ENCODE peak calls at places on chromosome 14, in five cellular contexts. Z is ecto neural progenitor cell; I is GM13976; K is activated naive CD8-positive, alpha-beta T cell treated with anti-CD3 and anti-CD28 coated beads, Interleukin-2, amount 50 U/mL, for 24 hours; D is caudate nucleus. B is an unnamed sample.

GRCh38 chr14:66240112-66240511 is 246.1 kb upstream of the CCDC196 start:
- DNase-seq in K (no peak), D (no peak), Z (no peak), I (no peak), B (no peak)

GRCh38 chr14:41604793-41605534 is 1.7 kb upstream of the LRFN5 start:
- DNase-seq in I (no peak), K (no peak), Z (peak), D (no peak), B (peak)

GRCh38 chr14:74596747-74597456 is 15.1 kb downstream of the LTBP2 start:
- DNase-seq in I (no peak), D (no peak), K (no peak), Z (no peak), B (no peak)

GRCh38 chr14:59377485-59377884 is 87.7 kb downstream of the GPR135 start:
- DNase-seq in I (no peak), Z (no peak), D (no peak), K (no peak), B (no peak)

GRCh38 chr14:34554540-34555250 is 15.2 kb upstream of the EAPP start:
- DNase-seq in I (no peak), K (no peak), Z (peak), D (no peak), B (no peak)

GRCh38 chr14:92507174-92507768 is 6.3 kb upstream of the RIN3 start:
- DNase-seq in K (no peak), I (no peak), D (no peak), Z (no peak), B (peak)

GRCh38 chr14:22748188-22748587 is 18.3 kb upstream of the OXA1L start:
- DNase-seq in D (no peak), Z (no peak), I (no peak), K (no peak), B (no peak)

GRCh38 chr14:29710015-29710414 is 217.6 kb downstream of the PRKD1 start:
- DNase-seq in D (no peak), Z (no peak), K (no peak), I (no peak), B (no peak)

GRCh38 chr14:68124885-68125731 is 305.5 kb downstream of the RAD51B start:
- DNase-seq in K (no peak), I (no peak), D (no peak), Z (no peak), B (no peak)

GRCh38 chr14:100994082-100994481 is 90.6 kb upstream of the RTL1 start:
- DNase-seq in I (no peak), Z (no peak), K (no peak), D (no peak), B (no peak)